ENCODE peak calls at places on chromosome 4, in ten cellular contexts. W is heart left ventricle, M is IMR-90, Q is Peyer's patch, U is suprapubic skin, Z is endothelial cell of umbilical vein, K is body of pancreas, H is right lobe of liver, F is esophagus squamous epithelium, Y is stomach. V is an unnamed sample.
A peak's percentile ranks its signal among the peaks of the same experiment; 100 is the strongest.

GRCh38 chr4:94516999-94517398 is 65.3 kb downstream of the PDLIM5 start:
- DNase-seq in W (no peak), M (peak; percentile 70), Q (no peak), U (no peak), Z (no peak), K (no peak), H (no peak), F (no peak), Y (no peak), V (no peak)

GRCh38 chr4:52864816-52865215 is 2.7 kb downstream of the RASL11B start:
- DNase-seq in W (no peak), M (peak; percentile 35), Q (no peak), U (no peak), Z (peak; percentile 97), K (no peak), H (no peak), F (no peak), Y (peak; percentile 39), V (no peak)

GRCh38 chr4:126046081-126046614 is 731.4 kb downstream of the FAT4 start:
- DNase-seq in W (no peak), M (peak; percentile 19), Q (no peak), U (no peak), Z (no peak), K (no peak), H (no peak), F (no peak), Y (no peak), V (no peak)

GRCh38 chr4:55444822-55445221 is 49.1 kb downstream of the TMEM165 start:
- DNase-seq in W (no peak), M (peak; percentile 51), Q (no peak), U (no peak), Z (peak; percentile 31), K (no peak), H (no peak), F (no peak), Y (no peak), V (no peak)

GRCh38 chr4:54318904-54319303 is 89.8 kb downstream of the PDGFRA start:
- DNase-seq in W (no peak), M (peak; percentile 58), Q (no peak), U (no peak), Z (peak; percentile 46), K (no peak), H (no peak), F (no peak), Y (no peak), V (no peak)

GRCh38 chr4:42523066-42523718 is 125.9 kb downstream of the SHISA3 start:
- DNase-seq in W (no peak), M (no peak), Q (no peak), U (no peak), Z (no peak), K (no peak), H (no peak), F (no peak), Y (no peak), V (no peak)

GRCh38 chr4:102399021-102399420 is 53.7 kb upstream of the SLC39A8 start:
- DNase-seq in W (no peak), M (no peak), Q (no peak), U (no peak), Z (no peak), K (no peak), H (no peak), F (no peak), Y (no peak), V (no peak)

GRCh38 chr4:165378763-165379631 is at the start of gene CPE:
- DNase-seq in W (peak; percentile 87), M (peak; percentile 44), Q (peak; percentile 18), U (peak; percentile 84), Z (peak; percentile 80), K (peak; percentile 86), H (peak; percentile 84), F (no peak), Y (peak; percentile 72), V (peak; percentile 39)

GRCh38 chr4:17939061-17939460 is 82.5 kb downstream of the LCORL start:
- DNase-seq in W (no peak), M (no peak), Q (no peak), U (no peak), Z (no peak), K (no peak), H (no peak), F (no peak), Y (no peak), V (no peak)

GRCh38 chr4:106312997-106313522 is 2.9 kb downstream of the TBCK start:
- DNase-seq in W (no peak), M (no peak), Q (no peak), U (no peak), Z (no peak), K (no peak), H (no peak), F (no peak), Y (no peak), V (no peak)

GRCh38 chr4:154467886-154468285 is 23.7 kb downstream of the DCHS2 start:
- DNase-seq in W (no peak), M (peak; percentile 32), Q (no peak), U (no peak), Z (no peak), K (no peak), H (no peak), F (no peak), Y (no peak), V (no peak)

DNA sequence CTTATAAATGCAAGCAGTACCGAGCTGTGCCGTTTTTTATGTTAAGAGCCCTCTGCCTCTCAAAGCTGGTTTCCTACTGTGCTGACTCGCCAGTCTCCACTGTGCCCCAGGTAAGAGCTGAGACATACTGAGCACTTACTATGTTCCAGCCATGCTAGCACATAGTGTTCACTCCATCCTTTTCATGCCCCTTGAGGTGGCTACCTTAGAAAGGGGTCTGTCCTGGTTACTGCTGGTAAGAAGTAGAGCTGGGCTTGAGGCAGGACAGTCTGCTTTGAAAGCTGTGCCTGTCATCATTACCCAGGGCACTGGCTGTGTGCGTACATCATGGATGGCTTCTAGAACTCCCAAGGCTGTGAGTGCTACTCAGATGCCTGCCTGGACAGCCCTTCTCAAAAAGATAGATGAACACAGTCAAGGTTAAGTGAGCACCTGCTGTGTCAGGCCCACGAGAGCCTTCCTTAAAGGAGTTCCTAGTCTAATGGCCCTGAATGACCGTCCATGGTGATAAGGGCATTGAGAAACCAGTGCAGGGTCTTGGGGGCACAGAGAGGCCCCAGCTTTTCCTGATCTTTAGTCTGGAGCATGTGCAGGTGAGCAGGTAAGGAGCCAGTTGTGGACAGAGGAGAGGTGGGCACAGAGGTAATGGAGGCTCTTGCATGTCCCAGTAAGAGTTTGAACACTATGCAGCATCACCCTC is 1.6 kb downstream of the STK32B start:
- DNase-seq in W (no peak), M (no peak), Q (no peak), U (no peak), Z (no peak), K (no peak), H (no peak), F (no peak), Y (no peak), V (no peak)
- H3K4me3 ChIP-seq in W (no peak overlapping the region), M (peak overlapping the region; percentile 53), Q (no peak overlapping the region), U (no peak overlapping the region), Z (no peak overlapping the region), K (no peak overlapping the region), H (no peak overlapping the region), F (no peak overlapping the region), Y (peak overlapping the region; percentile 64), V (no peak overlapping the region)

DNA sequence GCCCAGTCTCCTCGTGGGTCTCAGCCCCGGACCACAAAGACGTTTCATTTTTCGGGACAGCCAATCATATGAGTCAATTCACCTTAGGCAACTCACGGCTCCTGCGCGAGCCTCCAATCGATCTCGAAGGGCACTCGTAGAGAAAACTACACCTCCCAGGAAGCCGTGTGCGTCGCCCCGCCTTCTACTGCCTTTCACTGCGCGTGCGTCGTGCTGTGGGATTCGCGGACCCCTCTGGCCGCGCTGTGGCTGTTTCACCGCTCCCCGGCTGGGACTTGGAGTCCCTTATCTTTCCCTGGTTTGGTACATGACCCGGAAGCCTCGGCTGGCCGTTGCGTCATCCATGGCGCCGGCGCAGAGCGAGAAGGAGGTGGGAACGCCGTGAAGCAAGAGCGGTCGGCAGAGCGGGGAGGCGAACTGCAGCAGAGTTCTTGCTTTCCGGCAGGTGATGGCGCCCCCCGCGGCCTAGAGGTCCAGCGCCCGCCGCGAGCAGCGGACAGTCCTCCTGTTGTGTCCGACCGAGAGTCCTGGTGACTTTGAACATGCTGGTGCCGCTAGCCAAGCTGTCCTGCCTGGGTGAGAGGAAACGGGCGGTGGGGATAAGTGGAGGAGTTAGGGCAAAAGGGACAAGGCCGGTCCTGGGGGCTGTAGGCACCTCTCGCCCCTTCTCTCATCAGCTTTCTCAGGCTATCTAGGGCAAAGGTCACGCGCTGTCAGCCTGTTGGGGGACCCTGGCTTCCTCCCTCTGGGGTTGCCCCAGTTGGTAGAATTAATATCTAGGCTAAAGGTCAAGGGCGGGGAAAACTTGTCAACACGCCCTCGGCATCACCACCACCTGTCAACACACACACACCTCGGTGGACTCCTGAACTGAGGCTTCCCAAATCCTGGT is at the start of gene ETFDH:
- DNase-seq in W (peak; percentile 100), M (peak; percentile 99), Q (peak; percentile 96), U (peak; percentile 99), Z (peak; percentile 100), K (peak; percentile 99), H (peak; percentile 99), F (peak; percentile 98), Y (peak; percentile 98), V (peak; percentile 99)
- TF ChIP-seq POLR2A in W (no peak), M (no peak), Q (peak; percentile 80), U (peak; percentile 39), Z (no peak), K (peak; percentile 95), H (peak; percentile 95), F (peak; percentile 88), Y (no peak), V (no peak)

DNA sequence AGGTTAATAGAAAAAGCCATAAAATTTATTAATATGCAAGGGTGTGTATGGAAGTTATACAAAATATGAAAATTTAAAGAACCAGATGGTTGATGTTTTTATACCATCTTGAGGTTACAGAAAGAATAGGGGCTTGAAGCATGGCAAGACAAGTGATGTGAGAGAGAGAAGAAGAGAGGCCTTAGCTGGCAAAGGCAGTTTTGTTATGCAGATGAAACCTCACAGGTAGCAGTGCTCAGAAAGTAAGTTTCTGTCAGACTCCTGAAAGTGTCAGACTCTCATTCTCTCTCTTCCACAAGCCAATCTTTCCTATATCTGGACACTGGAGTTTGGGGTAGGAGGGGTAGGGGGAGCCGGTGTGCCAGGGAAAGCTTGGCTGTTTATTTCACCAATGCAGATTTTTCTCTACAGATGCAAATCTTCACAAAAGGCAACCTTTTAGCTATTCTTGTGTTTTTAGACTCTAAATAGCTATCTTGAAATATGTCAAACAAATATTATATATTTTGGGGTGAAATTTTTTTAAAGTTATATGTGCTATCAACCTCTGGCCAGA is 124.5 kb downstream of the CFAP299 start:
- DNase-seq in W (no peak), M (no peak), Q (no peak), U (no peak), Z (no peak), K (no peak), H (no peak), F (no peak), Y (no peak), V (no peak)
- TF ChIP-seq CTCF in W (no peak), M (no peak), Q (no peak), U (no peak), Z (no peak), K (no peak), H (no peak), F (no peak), Y (no peak), V (no peak)

DNA sequence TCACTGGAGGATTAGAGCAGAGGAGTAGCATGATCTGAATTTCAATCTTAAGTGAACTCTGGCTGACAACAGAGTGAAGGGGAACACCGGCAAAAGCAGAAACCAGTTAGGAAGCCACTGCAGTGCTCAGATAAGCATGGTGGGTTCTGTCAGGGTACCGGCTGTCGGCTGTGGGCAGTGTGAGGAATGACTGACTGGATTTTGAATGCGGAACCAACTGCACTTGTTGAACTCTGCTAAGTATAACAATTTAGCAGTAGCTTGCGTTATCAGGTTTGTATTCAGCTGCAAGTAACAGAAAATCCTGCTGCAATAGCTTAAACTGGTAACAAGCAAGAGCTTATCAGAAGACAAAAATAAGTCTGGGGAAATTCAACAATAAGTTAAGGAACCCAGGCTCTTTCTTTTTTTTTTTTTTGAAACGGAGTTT is 5.2 kb downstream of the HTT start:
- DNase-seq in W (no peak), M (no peak), Q (peak; percentile 44), U (no peak), Z (no peak), K (no peak), H (no peak), F (no peak), Y (no peak), V (no peak)
- H3K4me3 ChIP-seq in W (no peak overlapping the region), M (no peak overlapping the region), Q (no peak overlapping the region), U (no peak overlapping the region), Z (no peak overlapping the region), K (no peak overlapping the region), H (no peak overlapping the region), F (no peak overlapping the region), Y (no peak overlapping the region), V (no peak overlapping the region)